ENCODE peak calls at places on chromosomes 3 and 15, in five cellular contexts. S is MM.1S, N is BE2C, K is ovary, O is fibroblast of lung. M is an unnamed sample.

GRCh38 chr3:47024932-47025331 is 45.5 kb downstream of the NBEAL2 start:
- DNase-seq in O (peak), K (no peak), N (no peak), S (no peak), M (no peak)

GRCh38 chr3:174659516-174659915 is 199.6 kb upstream of the NAALADL2 start:
- DNase-seq in S (no peak), N (peak), O (no peak), K (no peak), M (no peak)

GRCh38 chr15:37900286-37901221 is 33.9 kb upstream of the TMCO5A start:
- DNase-seq in S (no peak), K (no peak), N (no peak), O (peak), M (no peak)

GRCh38 chr3:15339786-15340215 is 7.4 kb upstream of the SH3BP5 start:
- DNase-seq in O (peak), N (no peak), S (no peak), K (no peak), M (no peak)

GRCh38 chr3:133595341-133595740 is 21.9 kb downstream of the CDV3 start:
- DNase-seq in S (no peak), N (no peak), O (peak), K (no peak), M (no peak)

GRCh38 chr3:121064121-121064520 is 156.1 kb downstream of the STXBP5L start:
- DNase-seq in N (no peak), O (no peak), S (no peak), K (no peak), M (peak)

GRCh38 chr15:67142142-67143092 is 77.0 kb downstream of the SMAD3 start:
- DNase-seq in N (no peak), S (no peak), K (peak), O (peak), M (no peak)

GRCh38 chr3:197298858-197299854 is 744 bp upstream of the DLG1 start:
- DNase-seq in S (peak), O (peak), N (peak), K (peak), M (peak)

GRCh38 chr3:42019144-42019952 is 57.4 kb upstream of the ULK4 start:
- DNase-seq in O (no peak), K (peak), S (no peak), N (no peak), M (no peak)

GRCh38 chr3:30311781-30312180 is 294.6 kb upstream of the TGFBR2 start:
- DNase-seq in K (no peak), S (no peak), O (no peak), N (no peak), M (no peak)

GRCh38 chr15:69760263-69760855 is 307.7 kb downstream of the RPLP1 start:
- DNase-seq in K (no peak), N (no peak), S (peak), O (peak), M (peak)

GRCh38 chr3:193816656-193817311 is 223.8 kb downstream of the OPA1 start:
- DNase-seq in K (peak), O (peak), S (no peak), N (peak), M (no peak)

GRCh38 chr3:5799421-5799820 is 611.9 kb downstream of the EDEM1 start:
- DNase-seq in K (no peak), N (no peak), S (no peak), O (no peak), M (no peak)

GRCh38 chr3:112114558-112115160 is 18.4 kb downstream of the GCSAM start:
- DNase-seq in N (no peak), S (no peak), K (no peak), O (no peak), M (peak)

GRCh38 chr3:107604057-107604802 is 81.5 kb downstream of the BBX start:
- DNase-seq in N (no peak), O (peak), S (no peak), K (no peak), M (no peak)

GRCh38 chr15:64753419-64754185 is 21.8 kb downstream of the RBPMS2 start:
- DNase-seq in K (no peak), O (no peak), S (no peak), N (no peak), M (peak)

GRCh38 chr3:169340055-169340454 is 323.5 kb downstream of the MECOM start:
- DNase-seq in O (no peak), N (no peak), S (no peak), K (no peak), M (no peak)

GRCh38 chr3:186432189-186432588 is 70.2 kb upstream of the DGKG start:
- DNase-seq in S (no peak), O (no peak), K (no peak), N (peak), M (peak)

GRCh38 chr15:25989327-25989726 is 126.2 kb upstream of the ATP10A start:
- DNase-seq in K (no peak), N (peak), O (no peak), S (no peak), M (no peak)

GRCh38 chr3:57062119-57062631 is 1.7 kb downstream of the SPATA12 start:
- DNase-seq in S (no peak), N (no peak), K (peak), O (peak), M (no peak)

GRCh38 chr15:47872869-47873301 is 155.6 kb downstream of the SEMA6D start:
- DNase-seq in N (peak), K (no peak), S (no peak), O (no peak), M (no peak)

GRCh38 chr3:78765671-78766485 is 1001.9 kb downstream of the ROBO1 start:
- DNase-seq in S (no peak), O (no peak), N (no peak), K (no peak), M (no peak)

GRCh38 chr3:37862219-37862711 is 585 bp downstream of the CTDSPL start:
- DNase-seq in O (peak), S (no peak), N (peak), K (peak), M (no peak)

GRCh38 chr3:134085034-134085775 is 55.5 kb upstream of the SLCO2A1 start:
- DNase-seq in O (no peak), N (no peak), K (no peak), S (no peak), M (no peak)

GRCh38 chr3:185423178-185423577 is 60.2 kb downstream of the MAP3K13 start:
- DNase-seq in K (no peak), N (peak), S (peak), O (peak), M (peak)

GRCh38 chr3:73718326-73719110 is 93.8 kb upstream of the PDZRN3 start:
- DNase-seq in N (no peak), S (peak), K (no peak), O (peak), M (peak)

GRCh38 chr15:30954674-30955073 is 36.8 kb downstream of the MTMR10 start:
- DNase-seq in S (no peak), K (no peak), N (no peak), O (peak), M (no peak)

GRCh38 chr3:193830791-193831191 is 237.8 kb downstream of the OPA1 start:
- DNase-seq in N (no peak), O (peak), K (no peak), S (no peak), M (no peak)

GRCh38 chr3:194206375-194206774 is 70.4 kb downstream of the HES1 start:
- DNase-seq in S (no peak), N (peak), O (peak), K (peak), M (no peak)

GRCh38 chr3:31106204-31106603 is 211.7 kb upstream of the GADL1 start:
- DNase-seq in S (no peak), N (no peak), K (no peak), O (peak), M (no peak)

GRCh38 chr15:29348308-29348914 is 78.8 kb upstream of the NSMCE3 start:
- DNase-seq in K (no peak), O (peak), S (no peak), N (no peak), M (no peak)

GRCh38 chr15:29344474-29344873 is 74.9 kb upstream of the NSMCE3 start:
- DNase-seq in S (no peak), N (no peak), O (no peak), K (no peak), M (no peak)

GRCh38 chr15:29345549-29346525 is 76.2 kb upstream of the NSMCE3 start:
- DNase-seq in K (no peak), N (no peak), S (no peak), O (no peak), M (no peak)

GRCh38 chr15:29343229-29343628 is 73.6 kb upstream of the NSMCE3 start:
- DNase-seq in O (no peak), N (no peak), S (no peak), K (no peak), M (no peak)

GRCh38 chr15:29346998-29347397 is 77.4 kb upstream of the NSMCE3 start:
- DNase-seq in O (no peak), K (no peak), S (no peak), N (no peak), M (no peak)
- H3K4me3 ChIP-seq in O (no peak), K (no peak), S (no peak), N (no peak), M (no peak)

DNA sequence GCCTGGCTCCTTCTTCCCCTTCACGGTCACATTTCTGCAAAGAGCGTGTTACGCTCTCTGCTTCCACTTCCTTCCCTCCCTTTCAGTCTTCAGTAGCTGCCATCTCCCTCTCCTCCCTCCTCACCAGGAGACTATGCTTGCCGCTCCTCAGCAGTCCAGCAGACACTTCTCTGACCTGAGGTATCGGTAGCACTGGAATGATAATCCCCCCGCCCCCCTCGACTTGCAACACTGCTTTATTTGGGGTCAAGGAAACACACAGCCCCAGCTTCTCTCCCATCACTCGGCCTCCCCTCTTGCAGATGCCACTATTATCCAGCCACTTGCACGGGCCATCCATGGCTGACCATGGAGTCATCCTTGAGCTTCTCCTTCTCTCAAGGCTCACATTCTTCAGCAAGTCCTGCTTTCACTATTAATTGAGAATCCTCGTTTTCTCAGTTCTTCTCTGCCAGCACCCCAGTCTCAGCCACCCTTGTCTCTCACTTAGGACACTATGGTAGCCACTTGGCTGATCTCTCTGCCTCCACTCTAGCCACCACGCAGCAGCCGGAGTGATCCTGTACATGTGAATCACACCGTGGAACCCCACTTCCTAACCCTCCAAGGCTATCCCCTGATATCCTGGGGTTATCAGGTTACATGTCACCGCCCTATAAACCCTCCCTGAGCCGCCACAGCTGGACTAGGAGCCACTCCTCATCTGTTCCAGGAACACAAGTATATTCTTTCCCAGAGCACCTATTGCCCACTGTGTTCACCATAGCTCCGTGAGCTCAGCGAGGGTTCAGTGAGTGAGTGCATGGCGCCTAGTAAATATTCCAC is 960 bp upstream of the PARP14 start:
- DNase-seq in S (peak), N (no peak), O (peak), K (peak), M (peak)
- H3K4me3 ChIP-seq in S (peak), N (peak), O (peak), K (peak), M (peak)

GRCh38 chr3:136247436-136247835 is 2.7 kb upstream of the PCCB start:
- DNase-seq in K (no peak), S (peak), N (no peak), O (no peak), M (no peak)
- H3K4me3 ChIP-seq in K (no peak), S (no peak), N (no peak), O (no peak), M (no peak)

DNA sequence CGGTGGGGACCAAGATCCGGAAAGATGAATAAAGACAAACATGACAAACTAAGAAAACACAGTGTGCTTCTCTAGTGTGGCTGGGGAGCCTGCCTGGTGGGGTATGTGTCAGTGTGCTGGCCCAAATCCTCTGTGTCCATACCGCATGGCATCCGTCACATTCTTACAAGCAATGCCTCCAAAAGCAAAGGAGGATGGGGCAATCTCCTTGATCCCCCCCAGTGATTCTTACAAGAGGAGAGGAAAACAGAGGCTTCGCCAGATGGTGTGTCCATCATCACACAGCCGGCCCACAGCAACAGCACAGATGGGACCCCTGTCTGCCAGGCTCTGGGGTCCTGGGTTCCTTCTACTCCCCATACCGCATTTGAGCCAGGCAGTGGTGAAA is 558 bp upstream of the IL17RC start:
- DNase-seq in S (no peak), K (peak), N (no peak), O (peak), M (no peak)
- H3K4me3 ChIP-seq in S (peak), K (peak), N (no peak), O (peak), M (no peak)

GRCh38 chr3:139935071-139935865 is at the start of gene CLSTN2:
- DNase-seq in S (peak), K (peak), O (peak), N (peak), M (peak)
- H3K4me3 ChIP-seq in S (peak), K (peak), O (no peak), N (peak), M (no peak)

DNA sequence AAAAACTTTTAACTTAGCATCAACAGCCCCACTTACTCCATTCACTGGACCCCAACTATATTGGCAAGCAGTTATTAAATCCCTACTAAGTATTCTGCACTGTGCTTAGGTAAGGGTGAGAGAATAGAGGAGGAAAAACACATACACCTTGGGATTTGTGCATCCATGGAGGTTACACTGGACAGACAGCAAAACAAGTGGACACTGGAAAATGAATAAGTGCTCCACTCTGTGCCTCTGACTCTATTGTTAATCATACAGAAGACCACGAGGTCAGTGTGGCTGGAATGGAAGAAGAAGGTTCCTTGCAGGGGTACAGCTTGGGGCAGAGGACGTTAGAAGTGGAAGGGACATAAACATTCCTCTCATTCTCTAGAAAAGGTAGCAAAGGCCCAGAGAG is 3.2 kb downstream of the ADCY5 start:
- DNase-seq in O (no peak), N (no peak), S (no peak), K (no peak), M (no peak)
- H3K4me3 ChIP-seq in O (no peak), N (no peak), S (no peak), K (no peak), M (no peak)

DNA sequence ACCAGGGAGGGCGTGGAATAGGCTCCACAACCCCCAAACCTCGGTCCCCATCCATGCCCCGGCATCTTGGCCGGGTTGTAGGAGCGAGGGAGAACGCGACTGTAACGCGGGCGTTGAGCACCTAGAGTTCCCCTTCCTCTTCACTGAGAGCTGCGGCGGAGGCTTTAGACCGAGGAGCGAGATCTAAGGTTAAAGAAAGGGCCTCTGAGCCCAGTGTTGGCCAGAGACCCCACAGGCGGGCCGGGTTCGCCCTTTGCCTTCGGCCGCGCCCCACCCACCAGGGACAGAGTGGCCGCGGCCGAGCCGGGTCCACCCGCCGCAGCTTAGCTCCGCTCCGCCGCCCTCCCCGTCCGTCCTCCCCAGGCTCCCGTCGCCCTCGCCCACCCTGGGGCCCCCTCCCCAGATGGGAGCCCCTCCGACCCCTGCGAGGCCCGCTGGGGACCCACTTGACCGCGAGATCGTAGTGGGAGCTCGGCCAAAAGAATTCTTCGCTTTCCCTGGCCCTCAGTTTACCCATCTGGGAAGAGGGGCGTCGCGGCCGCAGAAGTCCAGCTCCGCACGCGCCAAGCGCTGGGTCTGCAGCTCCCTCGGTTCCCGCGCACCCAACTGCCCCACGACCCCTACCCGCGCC is 425 bp downstream of the ANPEP start:
- DNase-seq in S (no peak), K (no peak), O (no peak), N (no peak), M (no peak)
- H3K4me3 ChIP-seq in S (no peak), K (peak), O (peak), N (no peak), M (no peak)

DNA sequence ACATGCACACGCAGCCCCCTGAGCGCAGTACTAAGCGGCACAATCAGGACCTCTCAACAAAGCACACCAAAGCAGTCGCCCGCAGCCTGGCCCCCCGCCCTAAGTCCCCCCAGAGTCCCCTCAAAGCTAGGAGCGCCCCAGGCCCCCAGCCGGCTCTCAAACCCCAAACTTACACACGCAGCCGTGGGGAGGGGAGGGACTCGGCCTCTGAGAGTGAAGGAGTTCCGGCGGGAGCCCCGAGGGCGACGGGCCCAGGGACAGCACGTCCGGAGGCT is 5.5 kb downstream of the GATA2 start:
- DNase-seq in O (no peak), S (no peak), N (no peak), K (no peak), M (no peak)
- H3K4me3 ChIP-seq in O (peak), S (peak), N (peak), K (peak), M (peak)

GRCh38 chr3:55584030-55584429 is 96.9 kb upstream of the WNT5A start:
- DNase-seq in N (no peak), S (no peak), O (no peak), K (no peak), M (no peak)

GRCh38 chr3:55576621-55577020 is 89.5 kb upstream of the WNT5A start:
- DNase-seq in S (no peak), N (no peak), K (no peak), O (no peak), M (no peak)

GRCh38 chr3:55574671-55575070 is 87.6 kb upstream of the WNT5A start:
- DNase-seq in S (no peak), O (no peak), N (no peak), K (no peak), M (no peak)

GRCh38 chr3:55583475-55583874 is 96.4 kb upstream of the WNT5A start:
- DNase-seq in N (no peak), O (no peak), S (no peak), K (no peak), M (no peak)

GRCh38 chr3:55579499-55579898 is 92.4 kb upstream of the WNT5A start:
- DNase-seq in S (no peak), O (no peak), N (no peak), K (no peak), M (no peak)
- H3K4me3 ChIP-seq in S (no peak), O (no peak), N (no peak), K (no peak), M (no peak)